ENCODE peak calls at places on chromosome 12, in six cellular contexts. T is thyroid gland, A is A549, S is stomach, Z is uterus, W is tibial nerve. U is an unnamed sample.

GRCh38 chr12:125406131-125406530 is 340.9 kb downstream of the AACS start:
- DNase-seq in T (no peak), A (no peak), S (no peak), Z (no peak), W (no peak), U (no peak)

GRCh38 chr12:75587340-75588106 is 76.1 kb upstream of the KRR1 start:
- DNase-seq in T (no peak), A (no peak), S (no peak), Z (no peak), W (no peak), U (no peak)

GRCh38 chr12:120013659-120014380 is 24.8 kb downstream of the BICDL1 start:
- DNase-seq in T (no peak), A (peak; percentile 30), S (no peak), Z (no peak), W (no peak), U (no peak)

GRCh38 chr12:125329239-125330238 is 264.3 kb downstream of the AACS start:
- DNase-seq in T (no peak), A (no peak), S (no peak), Z (no peak), W (no peak), U (no peak)

GRCh38 chr12:109462868-109463692 is 14.0 kb downstream of the KCTD10 start:
- DNase-seq in T (peak; percentile 91), A (peak; percentile 59), S (peak; percentile 64), Z (peak; percentile 91), W (peak; percentile 88), U (peak; percentile 79)

GRCh38 chr12:108826807-108827721 is 30.3 kb downstream of the SSH1 start:
- DNase-seq in T (no peak), A (no peak), S (no peak), Z (no peak), W (no peak), U (no peak)

GRCh38 chr12:131850856-131851559 is 22.8 kb downstream of the MMP17 start:
- DNase-seq in T (peak; percentile 48), A (peak; percentile 84), S (peak; percentile 65), Z (no peak), W (no peak), U (no peak)

GRCh38 chr12:130286041-130286440 is 51.6 kb upstream of the PIWIL1 start:
- DNase-seq in T (no peak), A (no peak), S (no peak), Z (no peak), W (no peak), U (no peak)

GRCh38 chr12:49416892-49417291 is 49.6 kb downstream of the SPATS2 start:
- DNase-seq in T (no peak), A (no peak), S (no peak), Z (no peak), W (no peak), U (no peak)

GRCh38 chr12:664075-664778 is 982 bp upstream of the NINJ2 start:
- DNase-seq in T (no peak), A (no peak), S (no peak), Z (no peak), W (no peak), U (no peak)

GRCh38 chr12:68804654-68805591 is 3.1 kb upstream of the MDM2 start:
- DNase-seq in T (no peak), A (no peak), S (no peak), Z (no peak), W (no peak), U (no peak)
- TF ChIP-seq POLR2A in T (no peak), A (no peak), S (no peak), Z (no peak), W (no peak), U (no peak)

GRCh38 chr12:48296586-48297396 is 53.9 kb downstream of the ZNF641 start:
- DNase-seq in T (peak; percentile 80), A (peak; percentile 71), S (peak; percentile 80), Z (peak; percentile 69), W (peak; percentile 48), U (no peak)
- TF ChIP-seq POLR2A in T (peak; percentile 57), A (peak; percentile 5), S (no peak), Z (no peak), W (no peak), U (no peak)

GRCh38 chr12:57522019-57522886 is at the start of gene MBD6:
- DNase-seq in T (peak; percentile 95), A (peak; percentile 95), S (peak; percentile 94), Z (peak; percentile 96), W (peak; percentile 84), U (peak; percentile 95)

GRCh38 chr12:57522887-57523705 is 472 bp downstream of the MBD6 start:
- DNase-seq in T (peak; percentile 71), A (peak; percentile 46), S (peak; percentile 48), Z (peak; percentile 66), W (peak; percentile 43), U (no peak)

GRCh38 chr12:57525615-57526383 is 3.2 kb downstream of the MBD6 start:
- DNase-seq in T (no peak), A (no peak), S (no peak), Z (no peak), W (no peak), U (no peak)

GRCh38 chr12:57524814-57525614 is 2.4 kb downstream of the MBD6 start:
- DNase-seq in T (no peak), A (no peak), S (no peak), Z (no peak), W (no peak), U (no peak)

GRCh38 chr12:57523706-57524614 is 1.3 kb downstream of the MBD6 start:
- DNase-seq in T (no peak), A (no peak), S (no peak), Z (no peak), W (no peak), U (no peak)
- TF ChIP-seq POLR2A in T (no peak), A (no peak), S (no peak), Z (no peak), W (no peak), U (no peak)

GRCh38 chr12:68508536-68509050 is 102.1 kb upstream of the RAP1B start:
- DNase-seq in T (no peak), A (no peak), S (no peak), Z (no peak), W (no peak), U (no peak)

GRCh38 chr12:68507657-68508056 is 103.0 kb upstream of the RAP1B start:
- DNase-seq in T (no peak), A (no peak), S (no peak), Z (no peak), W (no peak), U (no peak)

GRCh38 chr12:68510394-68510793 is 100.3 kb upstream of the RAP1B start:
- DNase-seq in T (no peak), A (no peak), S (no peak), Z (no peak), W (no peak), U (no peak)

GRCh38 chr12:68505915-68506314 is 104.8 kb upstream of the RAP1B start:
- DNase-seq in T (no peak), A (no peak), S (no peak), Z (no peak), W (no peak), U (no peak)

GRCh38 chr12:68506619-68507018 is 104.1 kb upstream of the RAP1B start:
- DNase-seq in T (no peak), A (no peak), S (no peak), Z (no peak), W (no peak), U (no peak)
- TF ChIP-seq POLR2A in T (no peak), A (no peak), S (no peak), Z (no peak), W (no peak), U (no peak)

U was measured in H54.